ENCODE peak calls at places on chromosomes 4 and X, in six cellular contexts. One of them, this sample, is unnamed.

GRCh38 chr4:101188906-101189305 is 158.4 kb downstream of the PPP3CA start:
- DNase-seq in endothelial cell of umbilical vein: no peak
- DNase-seq in suprapubic skin: no peak
- DNase-seq in sigmoid colon: no peak
- DNase-seq in stomach: no peak
- DNase-seq in spleen: no peak
- DNase-seq in this sample: no peak

GRCh38 chrX:2513120-2513664 is 12.4 kb upstream of the DHRSX start:
- DNase-seq in endothelial cell of umbilical vein: no peak
- DNase-seq in suprapubic skin: no peak
- DNase-seq in sigmoid colon: no peak
- DNase-seq in stomach: no peak
- DNase-seq in spleen: peak; percentile 34
- DNase-seq in this sample: no peak

GRCh38 chrX:123990602-123991001 is 29.1 kb downstream of the STAG2 start:
- DNase-seq in endothelial cell of umbilical vein: no peak
- DNase-seq in suprapubic skin: no peak
- DNase-seq in sigmoid colon: no peak
- DNase-seq in stomach: no peak
- DNase-seq in spleen: no peak
- DNase-seq in this sample: no peak

GRCh38 chr4:104677122-104677521 is 182.4 kb upstream of the CXXC4 start:
- DNase-seq in endothelial cell of umbilical vein: no peak
- DNase-seq in suprapubic skin: no peak
- DNase-seq in sigmoid colon: no peak
- DNase-seq in stomach: no peak
- DNase-seq in spleen: no peak
- DNase-seq in this sample: no peak

GRCh38 chr4:10085386-10085785 is 31.2 kb downstream of the WDR1 start:
- DNase-seq in endothelial cell of umbilical vein: no peak
- DNase-seq in suprapubic skin: no peak
- DNase-seq in sigmoid colon: peak; percentile 66
- DNase-seq in stomach: no peak
- DNase-seq in spleen: peak; percentile 61
- DNase-seq in this sample: peak; percentile 15

GRCh38 chr4:6513678-6514077 is 41.3 kb upstream of the PPP2R2C start:
- DNase-seq in endothelial cell of umbilical vein: no peak
- DNase-seq in suprapubic skin: no peak
- DNase-seq in sigmoid colon: no peak
- DNase-seq in stomach: no peak
- DNase-seq in spleen: no peak
- DNase-seq in this sample: no peak

GRCh38 chrX:71301195-71301924 is at the start of gene ITGB1BP2:
- DNase-seq in endothelial cell of umbilical vein: peak; percentile 1
- DNase-seq in suprapubic skin: no peak
- DNase-seq in sigmoid colon: peak; percentile 66
- DNase-seq in stomach: no peak
- DNase-seq in spleen: no peak
- DNase-seq in this sample: no peak

GRCh38 chr4:88225216-88226107 is 58.9 kb downstream of the PPM1K start:
- DNase-seq in endothelial cell of umbilical vein: peak; percentile 91
- DNase-seq in suprapubic skin: no peak
- DNase-seq in sigmoid colon: no peak
- DNase-seq in stomach: no peak
- DNase-seq in spleen: no peak
- DNase-seq in this sample: no peak

GRCh38 chr4:5788144-5788543 is 77.1 kb downstream of the EVC start:
- DNase-seq in endothelial cell of umbilical vein: no peak
- DNase-seq in suprapubic skin: peak; percentile 31
- DNase-seq in sigmoid colon: peak; percentile 26
- DNase-seq in stomach: no peak
- DNase-seq in spleen: no peak
- DNase-seq in this sample: no peak

GRCh38 chrX:11445540-11445939 is 152.3 kb downstream of the AMELX start:
- DNase-seq in endothelial cell of umbilical vein: no peak
- DNase-seq in suprapubic skin: no peak
- DNase-seq in sigmoid colon: no peak
- DNase-seq in stomach: no peak
- DNase-seq in spleen: no peak
- DNase-seq in this sample: no peak

GRCh38 chrX:132909643-132910042 is 48.8 kb downstream of the HS6ST2 start:
- DNase-seq in endothelial cell of umbilical vein: no peak
- DNase-seq in suprapubic skin: no peak
- DNase-seq in sigmoid colon: no peak
- DNase-seq in stomach: no peak
- DNase-seq in spleen: no peak
- DNase-seq in this sample: no peak

GRCh38 chr4:131054489-131055019 is 1958.6 kb downstream of the C4orf33 start:
- DNase-seq in endothelial cell of umbilical vein: no peak
- DNase-seq in suprapubic skin: no peak
- DNase-seq in sigmoid colon: no peak
- DNase-seq in stomach: no peak
- DNase-seq in spleen: no peak
- DNase-seq in this sample: no peak

DNA sequence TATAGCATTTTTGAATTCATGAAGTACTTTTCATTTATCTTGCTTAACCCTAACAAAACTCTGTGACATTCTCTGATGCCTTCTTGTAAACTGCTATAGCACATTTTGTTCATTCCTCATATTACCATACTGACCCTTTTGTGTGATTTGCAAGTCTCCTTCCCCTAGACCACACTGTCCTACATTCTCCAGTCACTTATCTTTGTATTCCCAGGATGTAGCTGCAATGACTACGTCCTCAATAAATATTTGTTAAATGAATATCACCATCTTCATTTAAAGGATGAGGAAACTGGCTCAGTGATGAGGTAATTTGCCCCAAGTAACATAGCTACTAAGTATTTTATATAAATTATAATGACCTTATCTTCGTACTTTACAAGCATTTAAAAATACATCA is 11.9 kb downstream of the HUWE1 start:
- DNase-seq in endothelial cell of umbilical vein: no peak
- DNase-seq in suprapubic skin: no peak
- DNase-seq in sigmoid colon: no peak
- DNase-seq in stomach: no peak
- DNase-seq in spleen: no peak
- DNase-seq in this sample: no peak
- TF ChIP-seq POLR2AphosphoS5 in endothelial cell of umbilical vein: no peak
- TF ChIP-seq POLR2AphosphoS5 in suprapubic skin: no peak
- TF ChIP-seq POLR2AphosphoS5 in sigmoid colon: no peak
- TF ChIP-seq POLR2AphosphoS5 in stomach: no peak
- TF ChIP-seq POLR2AphosphoS5 in spleen: no peak
- TF ChIP-seq POLR2AphosphoS5 in this sample: no peak

DNA sequence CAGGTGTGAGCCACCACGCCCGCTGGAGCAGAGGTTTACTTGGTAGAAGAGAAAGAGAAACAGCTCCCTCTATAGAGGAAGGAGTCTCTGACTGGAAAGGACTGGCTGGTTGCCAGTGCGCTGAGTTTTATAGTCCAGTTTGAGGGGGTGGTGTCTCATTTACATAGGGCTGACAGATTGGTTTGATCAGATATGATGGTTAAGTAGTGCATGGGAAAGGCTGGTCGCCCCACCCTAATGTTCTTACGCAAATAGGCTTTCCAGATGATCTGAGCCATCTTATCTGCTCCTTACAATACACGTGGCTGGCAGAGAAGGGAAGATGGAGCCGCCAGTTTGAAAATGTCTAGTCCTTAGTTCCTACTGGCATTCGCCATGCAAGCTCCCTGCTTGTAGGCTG is 439.5 kb downstream of the NAF1 start:
- DNase-seq in endothelial cell of umbilical vein: no peak
- DNase-seq in suprapubic skin: no peak
- DNase-seq in sigmoid colon: no peak
- DNase-seq in stomach: peak; percentile 26
- DNase-seq in spleen: no peak
- DNase-seq in this sample: no peak
- H3K9me3 ChIP-seq in endothelial cell of umbilical vein: no peaks in the 10 kb centered on the region
- H3K9me3 ChIP-seq in suprapubic skin: peaks cover 4% of the 10 kb centered on the region
- H3K9me3 ChIP-seq in sigmoid colon: no peaks in the 10 kb centered on the region
- H3K9me3 ChIP-seq in stomach: no peaks in the 10 kb centered on the region
- H3K9me3 ChIP-seq in spleen: no peaks in the 10 kb centered on the region
- H3K9me3 ChIP-seq in this sample: no peaks in the 10 kb centered on the region

DNA sequence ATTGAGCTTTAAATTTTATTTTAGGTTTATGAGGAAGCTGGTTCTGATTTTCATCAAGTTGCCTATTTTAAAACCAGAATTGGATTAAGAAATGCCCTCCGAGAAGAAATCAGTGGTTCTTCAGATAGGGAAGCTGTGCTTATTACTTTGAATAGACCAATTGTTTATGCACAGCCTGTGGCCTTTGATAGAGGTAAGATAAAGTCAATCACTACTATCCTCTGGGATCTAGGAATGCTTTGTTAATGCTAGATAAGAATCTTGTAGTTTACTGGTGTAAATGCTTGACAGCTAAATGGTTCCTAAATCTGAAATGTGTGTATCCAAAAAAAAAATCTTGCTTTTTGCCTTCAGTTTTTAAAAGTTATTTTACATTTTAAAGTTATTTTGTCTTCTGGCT is 73.0 kb upstream of the ADAD1 start:
- DNase-seq in endothelial cell of umbilical vein: no peak
- DNase-seq in suprapubic skin: no peak
- DNase-seq in sigmoid colon: no peak
- DNase-seq in stomach: no peak
- DNase-seq in spleen: no peak
- DNase-seq in this sample: no peak
- TF ChIP-seq CTCF in endothelial cell of umbilical vein: no peak
- TF ChIP-seq CTCF in suprapubic skin: no peak
- TF ChIP-seq CTCF in sigmoid colon: no peak
- TF ChIP-seq CTCF in stomach: no peak
- TF ChIP-seq CTCF in spleen: no peak
- TF ChIP-seq CTCF in this sample: no peak

DNA sequence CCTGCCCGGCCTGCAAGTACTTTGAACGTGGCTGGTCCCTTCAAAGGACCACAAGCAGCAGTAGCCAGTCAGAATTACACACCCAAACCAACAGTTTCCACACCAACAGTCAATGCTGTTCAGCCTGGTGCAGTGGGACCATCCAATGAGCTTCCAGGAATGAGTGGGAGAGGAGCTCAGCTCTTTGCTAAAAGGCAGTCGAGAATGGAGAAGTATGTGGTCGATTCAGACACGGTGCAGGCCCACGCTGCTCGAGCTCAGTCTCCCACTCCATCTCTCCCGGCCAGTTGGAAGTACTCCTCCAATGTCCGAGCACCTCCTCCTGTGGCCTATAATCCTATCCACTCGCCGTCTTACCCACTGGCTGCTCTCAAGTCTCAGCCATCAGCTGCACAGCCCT is 104.4 kb upstream of the MYOZ2 start:
- DNase-seq in endothelial cell of umbilical vein: no peak
- DNase-seq in suprapubic skin: no peak
- DNase-seq in sigmoid colon: no peak
- DNase-seq in stomach: no peak
- DNase-seq in spleen: no peak
- DNase-seq in this sample: peak; percentile 16
- TF ChIP-seq POLR2AphosphoS5 in endothelial cell of umbilical vein: no peak
- TF ChIP-seq POLR2AphosphoS5 in suprapubic skin: no peak
- TF ChIP-seq POLR2AphosphoS5 in sigmoid colon: peak; percentile 63
- TF ChIP-seq POLR2AphosphoS5 in stomach: peak; percentile 20
- TF ChIP-seq POLR2AphosphoS5 in spleen: no peak
- TF ChIP-seq POLR2AphosphoS5 in this sample: no peak